ENCODE peak calls at places on chromosomes 11 and 22, in six cellular contexts. One of them, this sample, is unnamed.

GRCh38 chr11:45470151-45471001 is 184.2 kb upstream of the SYT13 start:
- DNase-seq in K562: no peak
- DNase-seq in SK-N-SH: no peak
- DNase-seq in GM12891: no peak
- DNase-seq in GM12878: no peak
- DNase-seq in H1: no peak
- DNase-seq in this sample: no peak

GRCh38 chr11:128467610-128468041 is 119.7 kb downstream of the ETS1 start:
- DNase-seq in K562: no peak
- DNase-seq in SK-N-SH: no peak
- DNase-seq in GM12891: no peak
- DNase-seq in GM12878: no peak
- DNase-seq in H1: no peak
- DNase-seq in this sample: no peak

GRCh38 chr11:32435947-32436750 is 810 bp upstream of the WT1 start:
- DNase-seq in K562: no peak
- DNase-seq in SK-N-SH: peak
- DNase-seq in GM12891: no peak
- DNase-seq in GM12878: no peak
- DNase-seq in H1: peak
- DNase-seq in this sample: no peak

GRCh38 chr22:28670153-28670552 is 9.5 kb downstream of the TTC28 start:
- DNase-seq in K562: no peak
- DNase-seq in SK-N-SH: no peak
- DNase-seq in GM12891: no peak
- DNase-seq in GM12878: no peak
- DNase-seq in H1: no peak
- DNase-seq in this sample: no peak

GRCh38 chr22:27074016-27074415 is 416.6 kb downstream of the MIAT start:
- DNase-seq in K562: no peak
- DNase-seq in SK-N-SH: no peak
- DNase-seq in GM12891: no peak
- DNase-seq in GM12878: no peak
- DNase-seq in H1: no peak
- DNase-seq in this sample: no peak

GRCh38 chr11:68040121-68040956 is 1.5 kb downstream of the TCIRG1 start:
- DNase-seq in K562: peak
- DNase-seq in SK-N-SH: peak
- DNase-seq in GM12891: peak
- DNase-seq in GM12878: peak
- DNase-seq in H1: peak
- DNase-seq in this sample: peak

GRCh38 chr11:10678106-10678505 is 15.4 kb downstream of the IRAG1 start:
- DNase-seq in K562: no peak
- DNase-seq in SK-N-SH: no peak
- DNase-seq in GM12891: no peak
- DNase-seq in GM12878: no peak
- DNase-seq in H1: no peak
- DNase-seq in this sample: no peak

GRCh38 chr11:27497911-27498310 is 8.7 kb downstream of the LIN7C start:
- DNase-seq in K562: no peak
- DNase-seq in SK-N-SH: no peak
- DNase-seq in GM12891: no peak
- DNase-seq in GM12878: no peak
- DNase-seq in H1: no peak
- DNase-seq in this sample: no peak

GRCh38 chr11:60951909-60952741 is at the start of gene SLC15A3:
- DNase-seq in K562: no peak
- DNase-seq in SK-N-SH: no peak
- DNase-seq in GM12891: peak
- DNase-seq in GM12878: peak
- DNase-seq in H1: peak
- DNase-seq in this sample: peak

GRCh38 chr22:21951931-21952465 is 650 bp downstream of the PPM1F start:
- DNase-seq in K562: peak
- DNase-seq in SK-N-SH: peak
- DNase-seq in GM12891: peak
- DNase-seq in GM12878: no peak
- DNase-seq in H1: peak
- DNase-seq in this sample: no peak

GRCh38 chr22:31970490-31971444 is 26.4 kb downstream of the YWHAH start:
- DNase-seq in K562: peak
- DNase-seq in SK-N-SH: peak
- DNase-seq in GM12891: peak
- DNase-seq in GM12878: peak
- DNase-seq in H1: peak
- DNase-seq in this sample: peak

GRCh38 chr11:58905716-58906547 is 33.4 kb upstream of the GLYATL1 start:
- DNase-seq in K562: peak
- DNase-seq in SK-N-SH: peak
- DNase-seq in GM12891: no peak
- DNase-seq in GM12878: no peak
- DNase-seq in H1: peak
- DNase-seq in this sample: no peak

GRCh38 chr11:11293798-11294611 is 59.0 kb downstream of the CSNK2A3 start:
- DNase-seq in K562: no peak
- DNase-seq in SK-N-SH: peak
- DNase-seq in GM12891: no peak
- DNase-seq in GM12878: no peak
- DNase-seq in H1: no peak
- DNase-seq in this sample: no peak

GRCh38 chr11:107769189-107769588 is 57.3 kb upstream of the SLN start:
- DNase-seq in K562: no peak
- DNase-seq in SK-N-SH: no peak
- DNase-seq in GM12891: no peak
- DNase-seq in GM12878: no peak
- DNase-seq in H1: no peak
- DNase-seq in this sample: no peak

DNA sequence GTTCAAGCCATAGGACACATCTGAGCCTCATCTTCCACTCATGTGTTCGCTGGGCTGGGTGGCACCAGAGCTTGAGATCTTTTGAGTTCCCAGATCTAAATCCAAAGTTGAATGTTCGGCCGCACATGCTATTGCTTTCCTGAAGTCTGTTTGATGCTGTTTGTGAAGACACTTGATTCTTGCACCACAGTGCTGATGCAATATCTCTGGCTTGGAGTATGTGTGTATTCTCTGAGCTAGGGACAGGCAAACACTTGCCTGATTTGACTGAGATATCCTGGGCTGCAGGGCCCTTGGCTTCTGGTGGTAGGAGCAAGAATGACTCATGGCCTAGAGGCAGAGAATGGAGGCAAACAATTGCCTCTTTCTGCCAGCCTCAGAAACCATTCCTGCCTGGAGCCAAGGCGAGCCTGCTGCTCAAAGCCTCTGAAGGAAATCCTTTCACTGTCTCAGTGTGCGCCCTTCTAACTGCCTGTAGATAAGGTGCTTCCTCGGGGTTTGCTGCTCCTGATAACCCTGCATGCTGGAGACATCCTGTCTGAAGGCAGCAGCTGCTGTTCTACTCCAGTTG is 73.0 kb downstream of the CYB5R2 start:
- DNase-seq in K562: no peak
- DNase-seq in SK-N-SH: no peak
- DNase-seq in GM12891: no peak
- DNase-seq in GM12878: no peak
- DNase-seq in H1: no peak
- DNase-seq in this sample: no peak
- TF ChIP-seq TAF1 in K562: no peak
- TF ChIP-seq TAF1 in SK-N-SH: no peak
- TF ChIP-seq TAF1 in GM12891: no peak
- TF ChIP-seq TAF1 in GM12878: no peak
- TF ChIP-seq TAF1 in H1: no peak
- TF ChIP-seq TAF1 in this sample: no peak

GRCh38 chr11:72821920-72822799 is 7.9 kb downstream of the ATG16L2 start:
- DNase-seq in K562: peak
- DNase-seq in SK-N-SH: peak
- DNase-seq in GM12891: no peak
- DNase-seq in GM12878: peak
- DNase-seq in H1: peak
- DNase-seq in this sample: peak
- TF ChIP-seq POLR2AphosphoS5 in K562: peak
- TF ChIP-seq POLR2AphosphoS5 in SK-N-SH: peak
- TF ChIP-seq POLR2AphosphoS5 in GM12891: peak
- TF ChIP-seq POLR2AphosphoS5 in GM12878: peak
- TF ChIP-seq POLR2AphosphoS5 in H1: peak
- TF ChIP-seq POLR2AphosphoS5 in this sample: peak

DNA sequence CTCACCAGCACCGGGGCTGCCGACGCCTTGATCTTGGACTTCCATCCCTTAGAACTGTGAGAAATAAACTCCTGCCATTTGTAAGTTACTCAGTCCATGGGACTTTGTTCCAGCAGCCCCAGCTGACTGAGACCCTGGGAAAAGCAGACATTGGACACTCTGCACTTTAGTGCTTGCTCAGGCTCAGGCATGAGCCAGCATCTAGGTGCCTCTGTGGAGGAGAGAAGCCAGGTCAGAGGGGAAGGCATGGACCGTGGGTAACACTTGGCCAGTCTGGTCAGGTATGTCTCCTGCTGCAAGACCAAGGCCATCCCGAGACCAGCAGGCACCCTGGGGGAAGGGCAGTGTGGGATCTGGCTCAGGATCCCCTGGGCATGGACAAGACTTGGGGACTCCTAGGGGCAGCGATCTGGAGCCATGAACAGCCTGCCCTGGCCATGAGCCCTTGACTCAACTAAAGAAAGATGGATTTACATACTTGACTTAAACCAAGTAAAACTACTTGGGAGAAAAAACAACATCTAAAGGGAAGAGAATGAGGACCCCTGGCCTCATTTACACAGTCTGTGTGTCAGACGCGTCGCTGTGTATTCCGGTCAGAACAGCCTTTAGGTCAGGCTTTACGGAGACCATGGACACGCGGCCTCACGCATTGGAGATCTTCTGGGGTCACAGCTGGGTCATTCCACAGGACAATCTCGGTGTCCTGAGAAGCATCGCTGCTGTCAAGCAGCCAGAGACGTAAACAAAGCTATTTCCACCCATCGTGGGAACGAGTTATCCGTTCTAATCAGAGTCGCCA is 497.1 kb downstream of the BRD1 start:
- DNase-seq in K562: no peak
- DNase-seq in SK-N-SH: no peak
- DNase-seq in GM12891: no peak
- DNase-seq in GM12878: no peak
- DNase-seq in H1: peak
- DNase-seq in this sample: no peak
- TF ChIP-seq TAF1 in K562: no peak
- TF ChIP-seq TAF1 in SK-N-SH: no peak
- TF ChIP-seq TAF1 in GM12891: no peak
- TF ChIP-seq TAF1 in GM12878: no peak
- TF ChIP-seq TAF1 in H1: no peak
- TF ChIP-seq TAF1 in this sample: no peak

GRCh38 chr11:16945671-16946469 is 68.3 kb downstream of the PLEKHA7 start:
- DNase-seq in K562: peak
- DNase-seq in SK-N-SH: peak
- DNase-seq in GM12891: peak
- DNase-seq in GM12878: peak
- DNase-seq in H1: peak
- DNase-seq in this sample: peak
- TF ChIP-seq POLR2AphosphoS5 in K562: no peak
- TF ChIP-seq POLR2AphosphoS5 in SK-N-SH: no peak
- TF ChIP-seq POLR2AphosphoS5 in GM12891: no peak
- TF ChIP-seq POLR2AphosphoS5 in GM12878: no peak
- TF ChIP-seq POLR2AphosphoS5 in H1: no peak
- TF ChIP-seq POLR2AphosphoS5 in this sample: peak

GRCh38 chr11:127058524-127058923 is 58.0 kb upstream of the KIRREL3 start:
- DNase-seq in K562: no peak
- DNase-seq in SK-N-SH: no peak
- DNase-seq in GM12891: no peak
- DNase-seq in GM12878: no peak
- DNase-seq in H1: no peak
- DNase-seq in this sample: no peak
- TF ChIP-seq TAF1 in K562: no peak
- TF ChIP-seq TAF1 in SK-N-SH: no peak
- TF ChIP-seq TAF1 in GM12891: no peak
- TF ChIP-seq TAF1 in GM12878: no peak
- TF ChIP-seq TAF1 in H1: no peak
- TF ChIP-seq TAF1 in this sample: no peak

GRCh38 chr11:76785513-76785912 is 2.4 kb downstream of the TSKU start:
- DNase-seq in K562: no peak
- DNase-seq in SK-N-SH: no peak
- DNase-seq in GM12891: no peak
- DNase-seq in GM12878: no peak
- DNase-seq in H1: no peak
- DNase-seq in this sample: no peak

GRCh38 chr11:76781861-76782500 is 1.2 kb upstream of the TSKU start:
- DNase-seq in K562: no peak
- DNase-seq in SK-N-SH: no peak
- DNase-seq in GM12891: no peak
- DNase-seq in GM12878: no peak
- DNase-seq in H1: no peak
- DNase-seq in this sample: no peak

GRCh38 chr11:76782526-76783293 is 446 bp upstream of the TSKU start:
- DNase-seq in K562: peak
- DNase-seq in SK-N-SH: peak
- DNase-seq in GM12891: no peak
- DNase-seq in GM12878: no peak
- DNase-seq in H1: no peak
- DNase-seq in this sample: peak

GRCh38 chr11:76783901-76784813 is 1.0 kb downstream of the TSKU start:
- DNase-seq in K562: peak
- DNase-seq in SK-N-SH: peak
- DNase-seq in GM12891: no peak
- DNase-seq in GM12878: no peak
- DNase-seq in H1: peak
- DNase-seq in this sample: no peak

GRCh38 chr11:76783294-76783900 is at the start of gene TSKU:
- DNase-seq in K562: no peak
- DNase-seq in SK-N-SH: no peak
- DNase-seq in GM12891: peak
- DNase-seq in GM12878: no peak
- DNase-seq in H1: peak
- DNase-seq in this sample: no peak
- TF ChIP-seq POLR2AphosphoS5 in K562: no peak
- TF ChIP-seq POLR2AphosphoS5 in SK-N-SH: no peak
- TF ChIP-seq POLR2AphosphoS5 in GM12891: no peak
- TF ChIP-seq POLR2AphosphoS5 in GM12878: no peak
- TF ChIP-seq POLR2AphosphoS5 in H1: peak
- TF ChIP-seq POLR2AphosphoS5 in this sample: no peak

GRCh38 chr22:40509401-40510134 is 127.0 kb downstream of the MRTFA start:
- DNase-seq in K562: no peak
- DNase-seq in SK-N-SH: no peak
- DNase-seq in GM12891: no peak
- DNase-seq in GM12878: no peak
- DNase-seq in H1: no peak
- DNase-seq in this sample: no peak
- TF ChIP-seq TAF1 in K562: no peak
- TF ChIP-seq TAF1 in SK-N-SH: no peak
- TF ChIP-seq TAF1 in GM12891: no peak
- TF ChIP-seq TAF1 in GM12878: no peak
- TF ChIP-seq TAF1 in H1: no peak
- TF ChIP-seq TAF1 in this sample: no peak

This sample was measured in GM12892.